ENCODE peak calls at places on chromosomes 1 and 21, in six cellular contexts. B, J, U, F, I and L are unnamed samples.

GRCh38 chr1:110746644-110747259 is 72.0 kb upstream of the KCNA3 start:
- DNase-seq in B (peak; percentile 48), J (peak; percentile 71), U (no peak), F (peak; percentile 84), I (no peak), L (no peak)

GRCh38 chr1:225476538-225476988 is 48.7 kb upstream of the LBR start:
- DNase-seq in B (no peak), J (no peak), U (no peak), F (no peak), I (peak; percentile 44), L (peak; percentile 25)

GRCh38 chr1:15178571-15179484 is 25.3 kb downstream of the TMEM51 start:
- DNase-seq in B (no peak), J (no peak), U (no peak), F (no peak), I (no peak), L (no peak)

GRCh38 chr1:23601968-23602876 is 42.9 kb upstream of the ID3 start:
- DNase-seq in B (no peak), J (no peak), U (no peak), F (no peak), I (no peak), L (no peak)

GRCh38 chr1:108585343-108585742 is 25.4 kb downstream of the EEIG2 start:
- DNase-seq in B (no peak), J (no peak), U (no peak), F (no peak), I (no peak), L (no peak)

GRCh38 chr1:150619576-150620509 is 9.6 kb downstream of the ENSA start:
- DNase-seq in B (peak; percentile 42), J (no peak), U (no peak), F (no peak), I (no peak), L (no peak)

GRCh38 chr1:206505702-206506375 is 1.5 kb upstream of the RASSF5 start:
- DNase-seq in B (peak; percentile 13), J (no peak), U (no peak), F (no peak), I (no peak), L (peak; percentile 29)

GRCh38 chr1:61120998-61121397 is 38.6 kb downstream of the NFIA start:
- DNase-seq in B (no peak), J (no peak), U (no peak), F (no peak), I (no peak), L (no peak)

GRCh38 chr1:230581446-230582079 is 60.7 kb upstream of the COG2 start:
- DNase-seq in B (no peak), J (no peak), U (no peak), F (peak; percentile 33), I (no peak), L (no peak)

GRCh38 chr1:42684139-42684538 is 1.9 kb downstream of the YBX1 start:
- DNase-seq in B (no peak), J (no peak), U (no peak), F (peak; percentile 38), I (no peak), L (no peak)

GRCh38 chr1:102099916-102100315 is 103.2 kb upstream of the OLFM3 start:
- DNase-seq in B (no peak), J (no peak), U (no peak), F (no peak), I (no peak), L (no peak)

GRCh38 chr1:155681776-155682175 is 6.8 kb downstream of the YY1AP1 start:
- DNase-seq in B (no peak), J (no peak), U (no peak), F (no peak), I (no peak), L (no peak)

GRCh38 chr1:70656371-70656770 is 245.3 kb downstream of the CTH start:
- DNase-seq in B (no peak), J (no peak), U (no peak), F (no peak), I (no peak), L (no peak)

GRCh38 chr1:235077571-235078479 is 50.8 kb downstream of the TOMM20 start:
- DNase-seq in B (peak; percentile 59), J (no peak), U (no peak), F (no peak), I (no peak), L (no peak)
- H3K4me1 ChIP-seq in B (peaks cover 98% of the 10 kb centered on the region), J (peaks cover 16% of the 10 kb centered on the region), U (peaks cover 36% of the 10 kb centered on the region), F (peaks cover 26% of the 10 kb centered on the region), I (peaks cover 70% of the 10 kb centered on the region), L (peaks cover 73% of the 10 kb centered on the region)

GRCh38 chr1:39573736-39574624 is 2.6 kb downstream of the PABPC4 start:
- DNase-seq in B (no peak), J (no peak), U (no peak), F (no peak), I (no peak), L (no peak)

GRCh38 chr1:39571178-39571483 is 5.5 kb downstream of the PABPC4 start:
- DNase-seq in B (no peak), J (no peak), U (no peak), F (no peak), I (no peak), L (no peak)

GRCh38 chr1:39570477-39571177 is 6.0 kb downstream of the PABPC4 start:
- DNase-seq in B (no peak), J (no peak), U (no peak), F (no peak), I (no peak), L (no peak)

GRCh38 chr1:39573097-39573465 is 3.5 kb downstream of the PABPC4 start:
- DNase-seq in B (no peak), J (no peak), U (no peak), F (no peak), I (no peak), L (no peak)

GRCh38 chr1:39572379-39573096 is 4.1 kb downstream of the PABPC4 start:
- DNase-seq in B (no peak), J (no peak), U (no peak), F (no peak), I (no peak), L (no peak)
- H3K4me3 ChIP-seq in B (no peak overlapping the region), J (no peak overlapping the region), U (no peak overlapping the region), F (no peak overlapping the region), I (no peak overlapping the region), L (no peak overlapping the region)

GRCh38 chr1:27342391-27342777 is 562 bp downstream of the SYTL1 start:
- DNase-seq in B (no peak), J (no peak), U (peak; percentile 38), F (no peak), I (no peak), L (no peak)
- H3K27ac ChIP-seq in B (peak overlapping the region; percentile 94), J (no peak overlapping the region), U (peak overlapping the region; percentile 89), F (no peak overlapping the region), I (no peak overlapping the region), L (peak overlapping the region; percentile 82)

GRCh38 chr21:42423197-42423675 is 19.5 kb downstream of the UBASH3A start:
- DNase-seq in B (no peak), J (no peak), U (no peak), F (no peak), I (no peak), L (no peak)

GRCh38 chr21:42425603-42425985 is 21.9 kb downstream of the UBASH3A start:
- DNase-seq in B (no peak), J (no peak), U (no peak), F (no peak), I (no peak), L (no peak)

GRCh38 chr21:42424848-42425602 is 21.3 kb downstream of the UBASH3A start:
- DNase-seq in B (no peak), J (no peak), U (no peak), F (no peak), I (no peak), L (no peak)

GRCh38 chr21:42421018-42421793 is 17.5 kb downstream of the UBASH3A start:
- DNase-seq in B (no peak), J (no peak), U (no peak), F (no peak), I (no peak), L (no peak)

GRCh38 chr21:42423685-42424084 is 20.0 kb downstream of the UBASH3A start:
- DNase-seq in B (no peak), J (no peak), U (no peak), F (no peak), I (no peak), L (no peak)
- H3K4me1 ChIP-seq in B (peaks cover 18% of the 10 kb centered on the region), J (no peaks in the 10 kb centered on the region), U (no peaks in the 10 kb centered on the region), F (no peaks in the 10 kb centered on the region), I (no peaks in the 10 kb centered on the region), L (peaks cover 12% of the 10 kb centered on the region)

GRCh38 chr21:42653492-42654061 is at the start of gene PDE9A:
- DNase-seq in B (no peak), J (peak; percentile 63), U (no peak), F (peak; percentile 94), I (no peak), L (peak; percentile 70)
- H3K4me3 ChIP-seq in B (peak within 1 kb of the TSS; percentile 52), J (peak within 1 kb of the TSS; percentile 84), U (peak within 1 kb of the TSS; percentile 93), F (peak within 1 kb of the TSS; percentile 96), I (peak within 1 kb of the TSS; percentile 54), L (peak within 1 kb of the TSS; percentile 66)